ENCODE peak calls at places on chromosomes 16 and 17, in nine cellular contexts. One of them, this sample, is unnamed.

GRCh38 chr16:74896389-74897370 is 88.2 kb downstream of the WDR59 start:
- DNase-seq in HTR-8/SVneo: peak; percentile 73
- DNase-seq in glutamatergic neuron: no peak
- DNase-seq in GM23248: peak; percentile 89
- DNase-seq in PC-9: peak; percentile 40
- DNase-seq in dermis blood vessel endothelial cell: peak; percentile 40
- DNase-seq in activated gamma-delta T cell: no peak
- DNase-seq in HS-5: peak; percentile 34
- DNase-seq in T-helper 17 cell: no peak
- DNase-seq in this sample: no peak

GRCh38 chr17:67124469-67125148 is 80.3 kb downstream of the CACNG1 start:
- DNase-seq in HTR-8/SVneo: no peak
- DNase-seq in glutamatergic neuron: no peak
- DNase-seq in GM23248: no peak
- DNase-seq in PC-9: no peak
- DNase-seq in dermis blood vessel endothelial cell: no peak
- DNase-seq in activated gamma-delta T cell: no peak
- DNase-seq in HS-5: no peak
- DNase-seq in T-helper 17 cell: no peak
- DNase-seq in this sample: peak; percentile 17

GRCh38 chr16:52251495-52251894 is 295.4 kb downstream of the TOX3 start:
- DNase-seq in HTR-8/SVneo: no peak
- DNase-seq in glutamatergic neuron: no peak
- DNase-seq in GM23248: peak; percentile 22
- DNase-seq in PC-9: no peak
- DNase-seq in dermis blood vessel endothelial cell: no peak
- DNase-seq in activated gamma-delta T cell: no peak
- DNase-seq in HS-5: no peak
- DNase-seq in T-helper 17 cell: no peak
- DNase-seq in this sample: peak; percentile 48

GRCh38 chr16:21568502-21569189 is 30.7 kb upstream of the METTL9 start:
- DNase-seq in HTR-8/SVneo: no peak
- DNase-seq in glutamatergic neuron: no peak
- DNase-seq in GM23248: no peak
- DNase-seq in PC-9: peak; percentile 62
- DNase-seq in dermis blood vessel endothelial cell: no peak
- DNase-seq in activated gamma-delta T cell: no peak
- DNase-seq in HS-5: no peak
- DNase-seq in T-helper 17 cell: no peak
- DNase-seq in this sample: no peak

GRCh38 chr17:10699861-10700260 is 2.5 kb downstream of the ADPRM start:
- DNase-seq in HTR-8/SVneo: no peak
- DNase-seq in glutamatergic neuron: no peak
- DNase-seq in GM23248: no peak
- DNase-seq in PC-9: no peak
- DNase-seq in dermis blood vessel endothelial cell: peak; percentile 2
- DNase-seq in activated gamma-delta T cell: no peak
- DNase-seq in HS-5: no peak
- DNase-seq in T-helper 17 cell: no peak
- DNase-seq in this sample: no peak

GRCh38 chr17:82830249-82830661 is 9.6 kb downstream of the ZNF750 start:
- DNase-seq in HTR-8/SVneo: no peak
- DNase-seq in glutamatergic neuron: no peak
- DNase-seq in GM23248: no peak
- DNase-seq in PC-9: no peak
- DNase-seq in dermis blood vessel endothelial cell: peak; percentile 56
- DNase-seq in activated gamma-delta T cell: no peak
- DNase-seq in HS-5: no peak
- DNase-seq in T-helper 17 cell: no peak
- DNase-seq in this sample: peak; percentile 58

GRCh38 chr17:13385481-13385907 is 216.2 kb downstream of the HS3ST3A1 start:
- DNase-seq in HTR-8/SVneo: no peak
- DNase-seq in glutamatergic neuron: no peak
- DNase-seq in GM23248: peak; percentile 73
- DNase-seq in PC-9: no peak
- DNase-seq in dermis blood vessel endothelial cell: no peak
- DNase-seq in activated gamma-delta T cell: no peak
- DNase-seq in HS-5: no peak
- DNase-seq in T-helper 17 cell: no peak
- DNase-seq in this sample: no peak

GRCh38 chr17:4072487-4073157 is 70.2 kb downstream of the ZZEF1 start:
- DNase-seq in HTR-8/SVneo: no peak
- DNase-seq in glutamatergic neuron: no peak
- DNase-seq in GM23248: peak; percentile 50
- DNase-seq in PC-9: peak; percentile 70
- DNase-seq in dermis blood vessel endothelial cell: peak; percentile 59
- DNase-seq in activated gamma-delta T cell: no peak
- DNase-seq in HS-5: no peak
- DNase-seq in T-helper 17 cell: no peak
- DNase-seq in this sample: no peak

GRCh38 chr16:53504161-53504663 is 1.2 kb upstream of the AKTIP start:
- DNase-seq in HTR-8/SVneo: no peak
- DNase-seq in glutamatergic neuron: peak; percentile 46
- DNase-seq in GM23248: peak; percentile 90
- DNase-seq in PC-9: no peak
- DNase-seq in dermis blood vessel endothelial cell: peak; percentile 81
- DNase-seq in activated gamma-delta T cell: no peak
- DNase-seq in HS-5: no peak
- DNase-seq in T-helper 17 cell: peak; percentile 12
- DNase-seq in this sample: peak; percentile 77

GRCh38 chr17:57045868-57046671 is 39.0 kb upstream of the AKAP1 start:
- DNase-seq in HTR-8/SVneo: no peak
- DNase-seq in glutamatergic neuron: peak; percentile 58
- DNase-seq in GM23248: peak; percentile 23
- DNase-seq in PC-9: no peak
- DNase-seq in dermis blood vessel endothelial cell: peak; percentile 6
- DNase-seq in activated gamma-delta T cell: peak; percentile 31
- DNase-seq in HS-5: no peak
- DNase-seq in T-helper 17 cell: peak; percentile 17
- DNase-seq in this sample: no peak

GRCh38 chr17:46995841-46996571 is 17.0 kb upstream of the RPRML start:
- DNase-seq in HTR-8/SVneo: no peak
- DNase-seq in glutamatergic neuron: no peak
- DNase-seq in GM23248: peak; percentile 66
- DNase-seq in PC-9: no peak
- DNase-seq in dermis blood vessel endothelial cell: peak; percentile 85
- DNase-seq in activated gamma-delta T cell: no peak
- DNase-seq in HS-5: peak; percentile 50
- DNase-seq in T-helper 17 cell: no peak
- DNase-seq in this sample: no peak

GRCh38 chr17:41625602-41626001 is 1.2 kb upstream of the KRT17 start:
- DNase-seq in HTR-8/SVneo: no peak
- DNase-seq in glutamatergic neuron: peak; percentile 15
- DNase-seq in GM23248: no peak
- DNase-seq in PC-9: peak; percentile 54
- DNase-seq in dermis blood vessel endothelial cell: peak; percentile 17
- DNase-seq in activated gamma-delta T cell: no peak
- DNase-seq in HS-5: no peak
- DNase-seq in T-helper 17 cell: no peak
- DNase-seq in this sample: no peak

GRCh38 chr16:49484454-49484853 is 110.8 kb downstream of the C16orf78 start:
- DNase-seq in HTR-8/SVneo: no peak
- DNase-seq in glutamatergic neuron: peak; percentile 66
- DNase-seq in GM23248: peak; percentile 36
- DNase-seq in PC-9: no peak
- DNase-seq in dermis blood vessel endothelial cell: peak; percentile 48
- DNase-seq in activated gamma-delta T cell: no peak
- DNase-seq in HS-5: no peak
- DNase-seq in T-helper 17 cell: no peak
- DNase-seq in this sample: peak; percentile 43

GRCh38 chr16:60142991-60143705 is 1409.0 kb upstream of the GOT2 start:
- DNase-seq in HTR-8/SVneo: peak; percentile 2
- DNase-seq in glutamatergic neuron: no peak
- DNase-seq in GM23248: no peak
- DNase-seq in PC-9: no peak
- DNase-seq in dermis blood vessel endothelial cell: no peak
- DNase-seq in activated gamma-delta T cell: no peak
- DNase-seq in HS-5: peak; percentile 56
- DNase-seq in T-helper 17 cell: no peak
- DNase-seq in this sample: no peak

GRCh38 chr16:62678796-62679195 is 642.6 kb upstream of the CDH8 start:
- DNase-seq in HTR-8/SVneo: no peak
- DNase-seq in glutamatergic neuron: no peak
- DNase-seq in GM23248: no peak
- DNase-seq in PC-9: no peak
- DNase-seq in dermis blood vessel endothelial cell: no peak
- DNase-seq in activated gamma-delta T cell: no peak
- DNase-seq in HS-5: no peak
- DNase-seq in T-helper 17 cell: no peak
- DNase-seq in this sample: no peak

GRCh38 chr16:7316266-7316888 is 16.3 kb upstream of the RBFOX1 start:
- DNase-seq in HTR-8/SVneo: no peak
- DNase-seq in glutamatergic neuron: no peak
- DNase-seq in GM23248: no peak
- DNase-seq in PC-9: no peak
- DNase-seq in dermis blood vessel endothelial cell: no peak
- DNase-seq in activated gamma-delta T cell: no peak
- DNase-seq in HS-5: no peak
- DNase-seq in T-helper 17 cell: no peak
- DNase-seq in this sample: no peak

GRCh38 chr17:61462734-61463067 is 10.5 kb downstream of the TBX4 start:
- DNase-seq in HTR-8/SVneo: no peak
- DNase-seq in glutamatergic neuron: no peak
- DNase-seq in GM23248: no peak
- DNase-seq in PC-9: no peak
- DNase-seq in dermis blood vessel endothelial cell: no peak
- DNase-seq in activated gamma-delta T cell: no peak
- DNase-seq in HS-5: no peak
- DNase-seq in T-helper 17 cell: no peak
- DNase-seq in this sample: peak; percentile 50

GRCh38 chr16:23754594-23755483 is at the start of gene CHP2:
- DNase-seq in HTR-8/SVneo: no peak
- DNase-seq in glutamatergic neuron: peak; percentile 23
- DNase-seq in GM23248: no peak
- DNase-seq in PC-9: no peak
- DNase-seq in dermis blood vessel endothelial cell: no peak
- DNase-seq in activated gamma-delta T cell: no peak
- DNase-seq in HS-5: no peak
- DNase-seq in T-helper 17 cell: no peak
- DNase-seq in this sample: no peak

GRCh38 chr16:17211797-17212196 is 259.0 kb downstream of the XYLT1 start:
- DNase-seq in HTR-8/SVneo: no peak
- DNase-seq in glutamatergic neuron: peak; percentile 32
- DNase-seq in GM23248: peak; percentile 17
- DNase-seq in PC-9: no peak
- DNase-seq in dermis blood vessel endothelial cell: no peak
- DNase-seq in activated gamma-delta T cell: no peak
- DNase-seq in HS-5: no peak
- DNase-seq in T-helper 17 cell: no peak
- DNase-seq in this sample: no peak

GRCh38 chr17:78315355-78316114 is 44.3 kb downstream of the SOCS3 start:
- DNase-seq in HTR-8/SVneo: peak; percentile 87
- DNase-seq in glutamatergic neuron: no peak
- DNase-seq in GM23248: peak; percentile 95
- DNase-seq in PC-9: peak; percentile 82
- DNase-seq in dermis blood vessel endothelial cell: peak; percentile 66
- DNase-seq in activated gamma-delta T cell: no peak
- DNase-seq in HS-5: peak; percentile 91
- DNase-seq in T-helper 17 cell: no peak
- DNase-seq in this sample: no peak

GRCh38 chr17:2084766-2085647 is 30.1 kb downstream of the HIC1 start:
- DNase-seq in HTR-8/SVneo: no peak
- DNase-seq in glutamatergic neuron: no peak
- DNase-seq in GM23248: peak; percentile 78
- DNase-seq in PC-9: peak; percentile 71
- DNase-seq in dermis blood vessel endothelial cell: peak; percentile 88
- DNase-seq in activated gamma-delta T cell: no peak
- DNase-seq in HS-5: no peak
- DNase-seq in T-helper 17 cell: no peak
- DNase-seq in this sample: peak; percentile 68

GRCh38 chr16:19914877-19915276 is 30.2 kb upstream of the GPRC5B start:
- DNase-seq in HTR-8/SVneo: no peak
- DNase-seq in glutamatergic neuron: no peak
- DNase-seq in GM23248: no peak
- DNase-seq in PC-9: no peak
- DNase-seq in dermis blood vessel endothelial cell: no peak
- DNase-seq in activated gamma-delta T cell: no peak
- DNase-seq in HS-5: no peak
- DNase-seq in T-helper 17 cell: no peak
- DNase-seq in this sample: no peak

GRCh38 chr16:22813946-22814325 is at the start of gene HS3ST2:
- DNase-seq in HTR-8/SVneo: no peak
- DNase-seq in glutamatergic neuron: peak; percentile 85
- DNase-seq in GM23248: peak; percentile 59
- DNase-seq in PC-9: no peak
- DNase-seq in dermis blood vessel endothelial cell: peak; percentile 40
- DNase-seq in activated gamma-delta T cell: no peak
- DNase-seq in HS-5: no peak
- DNase-seq in T-helper 17 cell: no peak
- DNase-seq in this sample: peak; percentile 9

GRCh38 chr17:31008374-31009035 is 37.7 kb downstream of the RNF135 start:
- DNase-seq in HTR-8/SVneo: peak; percentile 18
- DNase-seq in glutamatergic neuron: peak; percentile 62
- DNase-seq in GM23248: peak; percentile 82
- DNase-seq in PC-9: no peak
- DNase-seq in dermis blood vessel endothelial cell: peak; percentile 64
- DNase-seq in activated gamma-delta T cell: peak; percentile 36
- DNase-seq in HS-5: no peak
- DNase-seq in T-helper 17 cell: peak; percentile 32
- DNase-seq in this sample: no peak

GRCh38 chr17:46742539-46743270 is 75.8 kb downstream of the WNT3 start:
- DNase-seq in HTR-8/SVneo: peak; percentile 91
- DNase-seq in glutamatergic neuron: no peak
- DNase-seq in GM23248: peak; percentile 98
- DNase-seq in PC-9: peak; percentile 94
- DNase-seq in dermis blood vessel endothelial cell: peak; percentile 78
- DNase-seq in activated gamma-delta T cell: no peak
- DNase-seq in HS-5: peak; percentile 86
- DNase-seq in T-helper 17 cell: no peak
- DNase-seq in this sample: no peak

This sample was measured in SK-N-DZ.